ENCODE peak calls at places on chromosome 2, in seven cellular contexts. M, U, O, C, A, S and Q are unnamed samples.

GRCh38 chr2:34731274-34731673 is 1132.2 kb upstream of the FAM98A start:
- DNase-seq in S (no peak), A (no peak), C (no peak), U (no peak), M (no peak), O (no peak), Q (no peak)

GRCh38 chr2:137981112-137981679 is 16.9 kb downstream of the HNMT start:
- DNase-seq in S (no peak), U (no peak), O (no peak), A (no peak), C (no peak), M (no peak), Q (no peak)

GRCh38 chr2:207040606-207041173 is 101.4 kb downstream of the CPO start:
- DNase-seq in U (no peak), M (no peak), S (no peak), O (no peak), A (no peak), C (no peak), Q (no peak)

GRCh38 chr2:135664623-135665068 is 77.0 kb upstream of the UBXN4 start:
- DNase-seq in C (no peak), M (no peak), A (peak), S (no peak), O (no peak), U (no peak), Q (no peak)

GRCh38 chr2:79972661-79973060 is 331.9 kb downstream of the LRRTM1 start:
- DNase-seq in M (no peak), C (no peak), O (no peak), U (no peak), A (no peak), S (no peak), Q (no peak)

GRCh38 chr2:11821705-11822104 is 75.3 kb downstream of the LPIN1 start:
- DNase-seq in U (no peak), S (no peak), M (no peak), C (no peak), A (no peak), O (no peak), Q (no peak)

GRCh38 chr2:152740743-152741328 is 22.4 kb downstream of the ARL6IP6 start:
- DNase-seq in C (no peak), A (peak), S (peak), U (peak), M (no peak), O (peak), Q (no peak)

GRCh38 chr2:11863103-11863502 is 116.7 kb downstream of the LPIN1 start:
- DNase-seq in C (no peak), M (no peak), U (no peak), A (no peak), S (no peak), O (no peak), Q (no peak)

GRCh38 chr2:239880396-239880795 is 144.7 kb downstream of the NDUFA10 start:
- DNase-seq in U (no peak), C (no peak), O (no peak), M (no peak), S (no peak), A (no peak), Q (no peak)

GRCh38 chr2:233297076-233297475 is 10.5 kb upstream of the SAG start:
- DNase-seq in S (no peak), O (no peak), A (no peak), M (no peak), C (no peak), U (no peak), Q (no peak)

GRCh38 chr2:188975497-188976102 is 1.4 kb downstream of the COL3A1 start:
- DNase-seq in M (no peak), S (no peak), A (no peak), U (no peak), O (no peak), C (no peak), Q (peak)

GRCh38 chr2:46010925-46011490 is 286.2 kb upstream of the EPAS1 start:
- DNase-seq in M (no peak), A (peak), U (peak), O (peak), C (no peak), S (peak), Q (peak)

GRCh38 chr2:202046577-202046976 is 12.9 kb downstream of the FZD7 start:
- DNase-seq in A (no peak), M (no peak), U (no peak), S (no peak), O (no peak), C (no peak), Q (no peak)

GRCh38 chr2:112153179-112153490 is 14.9 kb downstream of the FBLN7 start:
- DNase-seq in M (no peak), A (no peak), S (no peak), C (no peak), O (no peak), U (no peak), Q (no peak)

GRCh38 chr2:144114761-144115160 is 405.2 kb downstream of the ZEB2 start:
- DNase-seq in A (no peak), U (no peak), C (no peak), M (no peak), O (no peak), S (no peak), Q (no peak)

GRCh38 chr2:40103590-40103989 is 324.5 kb upstream of the THUMPD2 start:
- DNase-seq in C (no peak), U (no peak), O (no peak), A (no peak), M (no peak), S (no peak), Q (no peak)

GRCh38 chr2:210899131-210899530 is 342.7 kb downstream of the CPS1 start:
- DNase-seq in O (no peak), M (no peak), U (no peak), S (no peak), C (no peak), A (peak), Q (peak)

GRCh38 chr2:240993446-240994160 is 4.8 kb upstream of the SNED1 start:
- DNase-seq in U (no peak), S (no peak), A (no peak), O (no peak), M (no peak), C (no peak), Q (peak)

GRCh38 chr2:55902429-55902828 is 21.2 kb downstream of the EFEMP1 start:
- DNase-seq in S (no peak), M (no peak), C (no peak), O (no peak), A (no peak), U (no peak), Q (no peak)

GRCh38 chr2:115609978-115610377 is 1167.5 kb downstream of the DPP10 start:
- DNase-seq in A (peak), U (no peak), S (no peak), O (no peak), M (no peak), C (no peak), Q (no peak)

GRCh38 chr2:120425014-120425413 is 79.1 kb downstream of the INHBB start:
- DNase-seq in A (no peak), C (no peak), O (no peak), M (no peak), S (no peak), U (no peak), Q (no peak)

GRCh38 chr2:47636176-47636575 is 146.8 kb upstream of the MSH6 start:
- DNase-seq in M (no peak), C (no peak), U (no peak), O (no peak), S (no peak), A (no peak), Q (no peak)

GRCh38 chr2:151758744-151759143 is 24.5 kb upstream of the NEB start:
- DNase-seq in M (no peak), U (no peak), C (no peak), A (no peak), O (no peak), S (no peak), Q (no peak)

GRCh38 chr2:19711470-19712372 is 190.1 kb downstream of the TTC32 start:
- DNase-seq in M (no peak), U (peak), S (no peak), O (no peak), A (peak), C (no peak), Q (peak)

GRCh38 chr2:238127165-238128060 is 11.1 kb upstream of the KLHL30 start:
- DNase-seq in S (no peak), C (no peak), A (no peak), O (no peak), M (no peak), U (no peak), Q (peak)

GRCh38 chr2:61536086-61536722 is 2.0 kb downstream of the XPO1 start:
- DNase-seq in U (no peak), C (no peak), O (no peak), A (peak), M (no peak), S (no peak), Q (no peak)

GRCh38 chr2:217848351-217848957 is 154.3 kb downstream of the TNS1 start:
- DNase-seq in O (no peak), A (no peak), C (no peak), S (no peak), U (no peak), M (no peak), Q (no peak)